ENCODE peak calls at places on chromosomes 13 and 19, in six cellular contexts. L, J, O, T, D and V are unnamed samples.

GRCh38 chr19:7793493-7793892 is 30.4 kb downstream of the CLEC4M start:
- DNase-seq in J (no peak), T (no peak), O (no peak), L (no peak), D (no peak), V (no peak)

GRCh38 chr19:41641879-41642485 is 15.1 kb upstream of the CEACAM4 start:
- DNase-seq in L (peak), O (no peak), D (peak), J (peak), T (peak), V (peak)

GRCh38 chr19:5018224-5019015 is 49.5 kb downstream of the KDM4B start:
- DNase-seq in L (no peak), D (no peak), J (no peak), O (no peak), T (peak), V (no peak)

GRCh38 chr13:20360041-20360491 is 127.9 kb upstream of the GJB6 start:
- DNase-seq in O (no peak), D (peak), T (peak), L (no peak), J (no peak), V (no peak)

GRCh38 chr13:91185294-91185863 is 162.1 kb upstream of the MIR17HG start:
- DNase-seq in T (peak), D (peak), J (no peak), O (no peak), L (peak), V (no peak)

GRCh38 chr19:48991823-48992570 is 1.1 kb downstream of the GYS1 start:
- DNase-seq in D (peak), J (peak), L (peak), O (no peak), T (peak), V (no peak)

GRCh38 chr13:19982447-19983043 is 24.0 kb downstream of the ZMYM2 start:
- DNase-seq in J (no peak), O (no peak), D (no peak), L (no peak), T (no peak), V (no peak)

GRCh38 chr13:104450006-104450405 is 1383.8 kb upstream of the SLC10A2 start:
- DNase-seq in T (no peak), D (no peak), J (no peak), L (no peak), O (no peak), V (no peak)

GRCh38 chr13:24076124-24076523 is 84.4 kb upstream of the SPATA13 start:
- DNase-seq in T (no peak), L (no peak), D (no peak), J (no peak), O (no peak), V (no peak)

GRCh38 chr13:97223711-97224461 is 1.8 kb downstream of the MBNL2 start:
- DNase-seq in L (peak), D (peak), J (peak), O (no peak), T (peak), V (peak)

GRCh38 chr13:96299235-96299634 is 209.3 kb downstream of the HS6ST3 start:
- DNase-seq in T (no peak), L (no peak), J (no peak), D (no peak), O (no peak), V (no peak)

DNA sequence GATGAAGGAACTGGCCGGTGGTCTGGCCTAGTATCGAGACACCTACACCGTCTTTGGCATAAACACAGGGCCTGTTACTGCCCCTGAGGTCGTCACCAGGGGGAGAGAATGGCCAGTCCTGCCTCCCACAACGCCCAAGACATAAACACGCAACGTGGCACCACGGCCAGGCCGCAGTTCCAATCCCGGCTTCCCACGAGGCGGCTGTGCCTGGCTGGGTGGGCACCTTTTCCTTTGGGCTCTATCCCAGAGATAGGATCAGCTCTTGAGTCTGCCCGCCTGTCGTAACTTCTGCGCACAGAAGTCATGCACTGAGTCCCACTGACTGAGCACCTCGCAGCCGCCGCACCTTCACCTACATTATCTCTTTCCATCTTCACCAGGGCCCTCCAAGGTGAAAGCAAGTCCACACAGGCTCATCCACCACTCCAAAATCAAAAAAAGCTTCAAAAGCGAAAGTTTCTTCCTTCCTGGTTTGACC is 1.1 kb downstream of the MIER2 start:
- DNase-seq in T (no peak), O (no peak), D (no peak), L (peak), J (no peak), V (no peak)
- H3K27ac ChIP-seq in T (peak), O (no peak), D (no peak), L (no peak), J (no peak), V (no peak)

GRCh38 chr13:38883783-38884182 is 106.8 kb downstream of the STOML3 start:
- DNase-seq in J (no peak), D (no peak), T (no peak), O (no peak), L (no peak), V (no peak)

GRCh38 chr13:38888309-38888708 is 102.3 kb downstream of the STOML3 start:
- DNase-seq in J (no peak), D (peak), T (peak), O (peak), L (peak), V (no peak)
- H4K91ac ChIP-seq in J (no peak), D (no peak), T (no peak), O (no peak), L (no peak), V (no peak)

DNA sequence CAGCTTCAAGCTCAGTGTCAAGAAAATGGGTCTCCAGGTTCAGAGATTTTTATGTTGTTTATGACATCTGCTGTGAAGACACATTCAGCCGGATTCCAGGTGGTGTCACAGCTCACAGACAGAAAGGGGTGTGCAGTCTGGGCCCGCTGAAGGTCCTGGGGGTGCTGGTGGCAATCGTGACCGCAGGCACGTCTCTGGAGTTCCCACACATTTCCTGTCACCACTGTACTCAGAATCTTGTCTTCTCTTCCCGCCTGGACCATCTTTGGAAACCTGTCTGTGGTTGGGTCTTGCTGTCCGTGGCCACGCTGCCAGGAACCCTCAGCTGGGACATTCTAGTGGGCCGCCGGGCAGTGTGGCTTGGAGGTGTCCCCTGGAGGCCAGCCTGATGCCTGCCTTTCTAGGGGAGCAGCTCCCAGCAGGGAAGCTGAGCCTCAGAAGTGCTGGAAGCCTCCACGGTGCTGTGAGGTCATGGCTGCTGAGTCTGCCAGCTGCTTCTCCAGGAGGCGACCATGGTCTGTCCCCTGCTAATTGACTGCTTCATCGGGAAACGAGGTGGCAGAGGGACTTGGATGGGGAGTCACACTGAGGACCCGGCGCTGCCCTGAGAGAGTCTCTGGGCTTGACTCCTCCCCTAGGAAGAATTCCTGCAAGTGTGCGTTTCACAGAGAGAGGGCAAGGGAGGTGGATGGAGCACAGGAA is 3.7 kb downstream of the TEX29 start:
- DNase-seq in T (peak), D (no peak), L (no peak), O (no peak), J (peak), V (no peak)
- H3K23ac ChIP-seq in T (no peak), D (no peak), L (no peak), O (no peak), J (no peak), V (no peak)

GRCh38 chr13:45122941-45123340 is 2.6 kb downstream of the GTF2F2 start:
- DNase-seq in O (no peak), L (no peak), D (no peak), J (no peak), T (no peak), V (no peak)
- H3K27ac ChIP-seq in O (no peak), L (no peak), D (no peak), J (no peak), T (no peak), V (no peak)

DNA sequence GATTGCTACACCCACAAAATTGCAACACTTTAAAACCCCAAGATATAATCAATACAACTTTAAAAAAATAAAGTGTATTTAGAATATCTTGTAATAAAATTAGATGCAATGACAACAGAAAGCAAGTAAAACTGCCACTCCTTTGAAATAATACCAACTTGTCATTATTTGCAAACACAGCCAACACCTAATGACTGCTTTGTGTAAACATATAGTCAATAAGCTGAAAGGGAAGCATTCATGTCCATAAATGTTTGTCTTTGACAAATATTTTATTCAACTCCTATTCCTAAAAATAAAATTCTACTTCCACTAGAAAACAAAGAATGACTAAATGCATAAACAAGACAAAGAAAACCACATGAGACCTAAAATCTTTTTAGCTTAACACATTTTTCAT is 6.6 kb downstream of the SMAD9 start:
- DNase-seq in J (no peak), O (no peak), L (no peak), T (no peak), D (no peak), V (no peak)
- H4K91ac ChIP-seq in J (no peak), O (no peak), L (no peak), T (no peak), D (no peak), V (no peak)

DNA sequence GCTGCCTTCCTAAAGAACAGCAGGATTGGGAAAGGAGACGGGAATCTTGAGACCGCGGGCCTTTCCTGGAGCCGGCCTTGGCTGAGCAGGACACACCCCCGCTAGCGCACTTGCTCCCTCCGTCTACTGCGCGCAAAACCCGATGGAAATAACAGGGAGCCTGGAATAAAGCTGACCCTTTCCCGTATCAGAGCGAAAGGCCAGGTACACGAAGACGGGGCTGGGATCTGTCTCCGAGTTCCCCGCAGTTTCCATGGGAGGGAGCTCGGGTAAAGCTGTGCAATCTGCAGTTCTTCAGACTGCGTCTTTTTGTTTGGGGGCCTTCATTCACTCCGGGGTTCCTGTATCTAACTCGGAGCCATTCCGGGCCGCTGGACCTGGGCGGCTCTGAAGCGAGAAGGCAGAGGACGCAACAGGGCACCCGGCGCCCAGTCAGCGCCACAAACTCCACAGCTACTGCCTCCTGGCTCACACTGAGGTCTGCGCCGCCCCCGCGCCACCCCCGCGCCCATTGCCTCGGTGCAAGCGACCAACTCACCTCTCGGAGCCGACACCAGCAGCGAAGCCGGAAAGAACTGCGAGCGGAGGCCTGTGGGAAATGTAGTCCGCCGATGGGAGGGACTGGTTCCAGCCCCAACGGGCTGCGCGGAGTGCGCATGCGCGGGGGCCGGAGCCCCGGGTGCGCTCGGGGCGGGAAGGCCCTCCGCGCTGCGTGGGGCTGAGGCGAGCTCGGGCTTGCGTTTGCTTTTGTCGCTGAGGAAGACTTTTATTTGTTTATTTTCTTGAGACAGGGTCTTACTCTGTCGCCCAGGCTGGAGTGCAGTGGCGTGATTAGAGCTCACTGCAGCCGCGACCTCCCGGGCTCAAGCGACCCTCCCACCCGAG is at the start of gene ZFP14:
- DNase-seq in J (peak), O (peak), T (peak), D (peak), L (peak), V (peak)
- H3K23ac ChIP-seq in J (no peak), O (no peak), T (peak), D (no peak), L (no peak), V (peak)